ENCODE peak calls at places on chromosomes 5 and 9, in five cellular contexts. B, H, P, T and W are unnamed samples.

GRCh38 chr5:15791859-15792258 is 291.9 kb downstream of the FBXL7 start:
- DNase-seq in B (peak; percentile 18), H (no peak), T (no peak), P (no peak), W (no peak)

GRCh38 chr9:93786204-93786603 is 169.0 kb downstream of the BARX1 start:
- DNase-seq in B (no peak), P (no peak), H (no peak), T (no peak), W (no peak)

GRCh38 chr9:69834591-69835184 is 14.1 kb downstream of the CFAP95 start:
- DNase-seq in P (no peak), H (no peak), B (no peak), T (no peak), W (no peak)

GRCh38 chr5:58016892-58017291 is 443.0 kb downstream of the PLK2 start:
- DNase-seq in H (no peak), P (no peak), T (no peak), B (no peak), W (no peak)

GRCh38 chr5:145948921-145949320 is 12.5 kb downstream of the SH3RF2 start:
- DNase-seq in P (no peak), B (no peak), H (no peak), T (no peak), W (no peak)

GRCh38 chr5:125274938-125275759 is 528.7 kb upstream of the ZNF608 start:
- DNase-seq in B (peak; percentile 20), P (no peak), T (no peak), H (no peak), W (no peak)

GRCh38 chr5:4862500-4862899 is 277.6 kb upstream of the ADAMTS16 start:
- DNase-seq in T (no peak), B (peak; percentile 58), H (no peak), P (no peak), W (no peak)

GRCh38 chr5:79983618-79984017 is 7.4 kb downstream of the MTX3 start:
- DNase-seq in T (no peak), B (no peak), P (no peak), H (no peak), W (no peak)

GRCh38 chr9:93148721-93149120 is 14.7 kb upstream of the NINJ1 start:
- DNase-seq in P (no peak), B (no peak), H (no peak), T (no peak), W (no peak)

GRCh38 chr9:99150456-99151171 is 45.7 kb downstream of the TGFBR1 start:
- DNase-seq in H (no peak), B (no peak), T (no peak), P (no peak), W (no peak)

GRCh38 chr9:68895741-68896478 is 118.0 kb downstream of the PRKACG start:
- DNase-seq in H (no peak), T (peak; percentile 28), B (no peak), P (no peak), W (no peak)

GRCh38 chr5:127290946-127291763 is 559 bp downstream of the MEGF10 start:
- DNase-seq in B (peak; percentile 20), T (no peak), P (no peak), H (no peak), W (no peak)

GRCh38 chr9:121298689-121299112 is 30.7 kb downstream of the GSN start:
- DNase-seq in P (no peak), T (no peak), B (no peak), H (no peak), W (peak; percentile 65)

GRCh38 chr9:121300283-121301119 is 32.5 kb downstream of the GSN start:
- DNase-seq in T (no peak), P (no peak), H (no peak), B (no peak), W (peak; percentile 23)

GRCh38 chr9:121299125-121299466 is 31.1 kb downstream of the GSN start:
- DNase-seq in T (no peak), B (no peak), H (no peak), P (no peak), W (peak; percentile 81)

GRCh38 chr9:121298016-121298538 is 30.1 kb downstream of the GSN start:
- DNase-seq in B (no peak), T (no peak), P (no peak), H (no peak), W (no peak)

DNA sequence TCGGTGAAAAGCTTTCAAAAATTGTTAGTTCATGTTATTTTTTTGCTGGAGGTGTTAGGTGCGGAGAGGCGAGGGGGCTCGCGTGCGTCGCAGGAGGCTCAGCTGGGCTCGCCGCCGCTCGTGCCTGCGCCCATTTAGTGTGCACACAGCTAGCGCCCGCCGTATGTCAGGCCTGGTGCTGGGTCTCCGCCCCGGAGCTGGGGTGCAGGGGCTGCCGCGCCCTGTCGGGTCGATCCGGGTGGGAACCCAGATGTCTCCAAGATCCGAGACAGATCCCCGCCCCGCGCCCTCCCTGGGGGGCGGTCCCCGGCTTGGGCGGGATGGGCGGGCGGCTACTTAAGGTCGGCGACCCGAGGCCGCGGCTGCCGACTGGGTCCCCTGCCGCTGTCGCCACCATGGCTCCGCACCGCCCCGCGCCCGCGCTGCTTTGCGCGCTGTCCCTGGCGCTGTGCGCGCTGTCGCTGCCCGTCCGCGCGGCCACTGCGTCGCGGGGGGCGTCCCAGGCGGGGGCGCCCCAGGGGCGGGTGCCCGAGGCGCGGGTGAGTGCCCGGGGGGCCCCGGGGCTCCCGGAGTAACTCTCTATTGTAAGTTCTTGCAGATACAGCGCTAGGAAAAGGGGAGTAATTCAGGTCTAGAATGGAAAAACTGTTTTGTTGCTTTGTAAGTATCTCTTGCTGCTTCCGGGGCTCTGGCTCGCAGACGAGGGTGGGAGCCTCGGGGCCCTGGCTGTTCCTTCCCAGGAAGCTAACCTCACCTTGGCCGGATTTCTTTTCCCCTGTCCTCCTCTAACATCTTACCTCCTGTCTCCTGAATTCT is 31.7 kb downstream of the GSN start:
- DNase-seq in H (no peak), P (peak; percentile 93), B (no peak), T (no peak), W (peak; percentile 97)
- H3K4me1 ChIP-seq in H (peaks cover 6% of the 10 kb centered on the region), P (peaks cover 98% of the 10 kb centered on the region), B (peaks cover 11% of the 10 kb centered on the region), T (peaks cover 9% of the 10 kb centered on the region), W (peaks cover 31% of the 10 kb centered on the region)

GRCh38 chr9:98104445-98104881 is 14.6 kb downstream of the TRIM14 start:
- DNase-seq in P (no peak), H (no peak), T (no peak), B (no peak), W (no peak)

GRCh38 chr9:98109052-98109451 is 10.0 kb downstream of the TRIM14 start:
- DNase-seq in H (no peak), B (no peak), P (no peak), T (no peak), W (no peak)

GRCh38 chr9:98107926-98108325 is 11.1 kb downstream of the TRIM14 start:
- DNase-seq in T (peak; percentile 31), H (no peak), P (no peak), B (no peak), W (no peak)

GRCh38 chr9:98105006-98105405 is 14.0 kb downstream of the TRIM14 start:
- DNase-seq in P (no peak), H (no peak), B (no peak), T (no peak), W (no peak)

DNA sequence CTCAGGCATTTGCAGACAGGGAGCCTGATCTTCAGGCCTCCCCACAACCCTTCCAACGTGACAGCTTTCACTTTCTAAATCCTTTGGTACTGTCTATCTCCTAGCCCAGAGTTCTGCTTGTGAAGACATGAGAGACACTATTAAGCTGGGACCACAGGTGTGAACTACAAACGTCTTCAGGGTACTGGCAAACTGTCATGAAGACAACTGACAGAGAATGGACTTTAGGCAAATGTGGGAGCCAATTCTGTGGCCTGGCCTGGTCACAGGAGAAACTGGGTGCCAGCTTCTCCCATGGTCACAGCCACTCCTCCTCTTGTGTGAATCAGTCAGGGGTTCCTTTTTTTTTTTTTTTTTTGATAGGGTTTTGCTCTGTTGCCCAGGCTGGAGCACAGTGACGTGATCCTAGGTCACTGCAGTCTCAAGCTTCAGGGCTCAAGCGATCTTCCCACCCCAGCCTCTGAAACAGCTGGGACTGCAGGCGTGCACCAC is 10.4 kb downstream of the TRIM14 start:
- DNase-seq in P (no peak), T (peak; percentile 67), B (no peak), H (no peak), W (no peak)
- H3K4me1 ChIP-seq in P (no peaks in the 10 kb centered on the region), T (peaks cover 88% of the 10 kb centered on the region), B (no peaks in the 10 kb centered on the region), H (peaks cover 2% of the 10 kb centered on the region), W (no peaks in the 10 kb centered on the region)

GRCh38 chr9:21833090-21833801 is 30.8 kb downstream of the MTAP start:
- DNase-seq in B (no peak), H (no peak), P (no peak), T (no peak), W (no peak)
- H3K4me1 ChIP-seq in B (peaks cover 22% of the 10 kb centered on the region), H (no peaks in the 10 kb centered on the region), P (peaks cover 14% of the 10 kb centered on the region), T (no peaks in the 10 kb centered on the region), W (peaks cover 4% of the 10 kb centered on the region)

GRCh38 chr5:173893192-173893561 is 5.0 kb downstream of the CPEB4 start:
- DNase-seq in P (no peak), H (no peak), T (no peak), B (no peak), W (no peak)

GRCh38 chr5:173890195-173890951 is 2.2 kb downstream of the CPEB4 start:
- DNase-seq in H (peak; percentile 39), B (peak; percentile 45), P (peak; percentile 38), T (no peak), W (peak; percentile 67)

GRCh38 chr5:173888473-173889135 is 455 bp downstream of the CPEB4 start:
- DNase-seq in B (peak; percentile 26), T (no peak), H (no peak), P (no peak), W (peak; percentile 63)

GRCh38 chr5:173887610-173888472 is at the start of gene CPEB4:
- DNase-seq in B (peak; percentile 99), H (peak; percentile 99), P (peak; percentile 99), T (peak; percentile 98), W (peak; percentile 99)

GRCh38 chr5:173891367-173891766 is 3.2 kb downstream of the CPEB4 start:
- DNase-seq in B (no peak), H (no peak), P (no peak), T (no peak), W (no peak)
- H3K4me1 ChIP-seq in B (peaks cover 3% of the 10 kb centered on the region), H (no peaks in the 10 kb centered on the region), P (peaks cover 76% of the 10 kb centered on the region), T (peaks cover 66% of the 10 kb centered on the region), W (peaks cover 6% of the 10 kb centered on the region)